ENCODE peak calls at places on chromosomes 7 and 10, in eight cellular contexts. U is A549, Y is foreskin fibroblast, P is WERI-Rb-1, V is heart right ventricle, C is AG04450, K is left lung, L is breast epithelium. R is an unnamed sample.

GRCh38 chr10:110833234-110833940 is 38.3 kb upstream of the PDCD4 start:
- DNase-seq in U (no peak), Y (no peak), P (no peak), V (no peak), C (no peak), K (no peak), L (no peak), R (no peak)

GRCh38 chr10:17385066-17385465 is 69.3 kb downstream of the ST8SIA6 start:
- DNase-seq in U (no peak), Y (no peak), P (no peak), V (no peak), C (no peak), K (no peak), L (no peak), R (no peak)

GRCh38 chr7:75642810-75643486 is 95.8 kb downstream of the HIP1 start:
- DNase-seq in U (peak; percentile 59), Y (peak; percentile 76), P (peak; percentile 55), V (no peak), C (peak; percentile 10), K (peak; percentile 63), L (no peak), R (peak; percentile 37)

GRCh38 chr7:104979167-104979841 is 34.7 kb upstream of the KMT2E start:
- DNase-seq in U (no peak), Y (peak; percentile 84), P (peak; percentile 66), V (no peak), C (no peak), K (no peak), L (no peak), R (no peak)

GRCh38 chr7:55533050-55533728 is 39.1 kb downstream of the VOPP1 start:
- DNase-seq in U (no peak), Y (peak; percentile 72), P (no peak), V (no peak), C (no peak), K (no peak), L (no peak), R (no peak)

GRCh38 chr10:114279886-114280644 is 41.0 kb downstream of the VWA2 start:
- DNase-seq in U (no peak), Y (no peak), P (no peak), V (no peak), C (no peak), K (no peak), L (no peak), R (no peak)

GRCh38 chr10:19638173-19638872 is 177.9 kb upstream of the PLXDC2 start:
- DNase-seq in U (peak; percentile 3), Y (peak; percentile 92), P (no peak), V (peak; percentile 13), C (peak; percentile 90), K (peak; percentile 43), L (no peak), R (peak; percentile 88)

GRCh38 chr7:2644514-2645273 is 12.9 kb downstream of the TTYH3 start:
- DNase-seq in U (no peak), Y (no peak), P (no peak), V (no peak), C (no peak), K (no peak), L (no peak), R (no peak)

GRCh38 chr10:46554166-46554781 is 2.2 kb downstream of the GPRIN2 start:
- DNase-seq in U (no peak), Y (no peak), P (no peak), V (peak; percentile 3), C (no peak), K (no peak), L (no peak), R (no peak)

GRCh38 chr10:25952857-25953256 is 18.8 kb downstream of the MYO3A start:
- DNase-seq in U (no peak), Y (no peak), P (no peak), V (no peak), C (no peak), K (no peak), L (no peak), R (no peak)

GRCh38 chr7:133703547-133703946 is 423.6 kb upstream of the LRGUK start:
- DNase-seq in U (no peak), Y (peak; percentile 87), P (no peak), V (peak; percentile 10), C (peak; percentile 85), K (no peak), L (no peak), R (no peak)

GRCh38 chr10:35492387-35493195 is 112.5 kb upstream of the GJD4 start:
- DNase-seq in U (no peak), Y (no peak), P (no peak), V (no peak), C (no peak), K (no peak), L (no peak), R (no peak)

GRCh38 chr7:106312906-106313305 is 28.1 kb upstream of the NAMPT start:
- DNase-seq in U (no peak), Y (peak; percentile 12), P (no peak), V (no peak), C (no peak), K (no peak), L (no peak), R (no peak)

GRCh38 chr10:15515207-15515606 is 144.1 kb upstream of the FAM171A1 start:
- DNase-seq in U (no peak), Y (peak; percentile 73), P (no peak), V (no peak), C (no peak), K (no peak), L (peak; percentile 78), R (peak; percentile 32)

DNA sequence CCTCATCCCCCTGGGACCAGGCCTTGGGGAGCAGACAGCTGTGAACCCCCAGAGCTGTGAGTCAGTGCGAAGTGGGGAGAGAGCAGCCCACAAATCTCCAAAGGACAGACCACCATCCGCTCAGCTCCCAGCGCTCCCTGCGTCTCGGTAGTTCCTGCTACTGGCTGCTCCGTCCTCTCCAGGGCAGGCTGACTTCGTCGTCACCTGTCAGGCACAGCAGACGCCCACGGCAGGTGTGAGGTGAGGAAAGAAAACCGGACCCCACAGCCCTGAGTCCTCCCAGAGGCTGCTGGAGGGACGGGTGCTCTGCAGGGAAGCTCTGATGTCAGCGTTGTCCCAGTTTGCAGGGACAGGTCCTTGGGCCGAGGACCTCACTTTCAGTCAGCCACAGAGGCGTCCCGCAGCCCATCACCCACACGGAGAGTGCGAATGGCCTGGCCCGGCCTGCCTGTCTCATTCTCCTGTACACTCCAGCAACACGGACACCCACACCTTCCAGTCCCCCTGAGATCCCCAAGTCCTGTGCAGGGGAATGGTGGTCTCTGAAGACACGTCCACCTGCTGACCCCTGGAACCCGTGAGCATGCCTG is 95.2 kb downstream of the DNAJB6 start:
- DNase-seq in U (no peak), Y (no peak), P (no peak), V (no peak), C (no peak), K (no peak), L (no peak), R (no peak)
- H3K4me3 ChIP-seq in U (no peak overlapping the region), Y (no peak overlapping the region), P (peak overlapping the region; percentile 32), V (no peak overlapping the region), C (no peak overlapping the region), K (no peak overlapping the region), L (no peak overlapping the region), R (no peak overlapping the region)

DNA sequence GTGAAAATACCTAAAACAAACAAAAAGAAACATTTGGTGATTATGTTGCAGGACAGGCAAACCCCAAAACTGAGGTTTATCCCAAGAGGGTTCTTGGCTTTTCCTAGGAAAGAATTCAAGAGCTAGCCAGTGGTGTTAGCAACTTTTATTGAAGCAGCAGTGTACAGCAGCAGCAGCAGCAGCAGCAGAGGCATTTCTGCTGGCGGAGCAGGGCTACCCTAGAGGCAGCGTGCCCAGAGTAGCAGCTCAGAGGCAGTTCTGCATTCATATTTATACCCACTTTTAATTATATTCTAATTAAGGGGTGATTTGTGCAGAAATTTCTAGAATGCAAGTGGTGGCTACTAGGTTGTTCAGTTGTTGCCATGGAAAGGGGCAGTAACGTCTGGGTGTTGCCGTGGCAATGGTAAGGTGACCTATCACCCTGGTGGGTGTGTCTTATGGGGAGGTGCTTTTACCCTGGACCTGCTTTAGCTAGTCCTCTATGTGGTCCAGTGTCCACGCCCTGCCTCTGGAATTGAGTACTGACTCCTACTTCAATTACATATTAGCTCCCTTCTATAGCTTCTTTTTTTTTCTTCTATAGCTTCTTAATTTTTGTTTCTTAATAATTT is 53.9 kb downstream of the VCL start:
- DNase-seq in U (peak; percentile 25), Y (no peak), P (no peak), V (no peak), C (no peak), K (no peak), L (no peak), R (no peak)
- TF ChIP-seq CTCF in U (no peak), Y (no peak), P (no peak), V (no peak), C (no peak), K (no peak), L (no peak), R (no peak)

GRCh38 chr7:139631520-139632031 is 108.1 kb downstream of the CLEC2L start:
- DNase-seq in U (no peak), Y (no peak), P (no peak), V (no peak), C (no peak), K (no peak), L (no peak), R (no peak)

GRCh38 chr7:139630643-139631519 is 107.4 kb downstream of the CLEC2L start:
- DNase-seq in U (no peak), Y (no peak), P (no peak), V (no peak), C (no peak), K (no peak), L (no peak), R (no peak)

GRCh38 chr7:139623518-139623917 is 100.0 kb downstream of the CLEC2L start:
- DNase-seq in U (no peak), Y (no peak), P (no peak), V (no peak), C (no peak), K (no peak), L (no peak), R (no peak)

GRCh38 chr7:139629392-139630082 is 106.1 kb downstream of the CLEC2L start:
- DNase-seq in U (no peak), Y (no peak), P (no peak), V (no peak), C (no peak), K (no peak), L (no peak), R (no peak)

DNA sequence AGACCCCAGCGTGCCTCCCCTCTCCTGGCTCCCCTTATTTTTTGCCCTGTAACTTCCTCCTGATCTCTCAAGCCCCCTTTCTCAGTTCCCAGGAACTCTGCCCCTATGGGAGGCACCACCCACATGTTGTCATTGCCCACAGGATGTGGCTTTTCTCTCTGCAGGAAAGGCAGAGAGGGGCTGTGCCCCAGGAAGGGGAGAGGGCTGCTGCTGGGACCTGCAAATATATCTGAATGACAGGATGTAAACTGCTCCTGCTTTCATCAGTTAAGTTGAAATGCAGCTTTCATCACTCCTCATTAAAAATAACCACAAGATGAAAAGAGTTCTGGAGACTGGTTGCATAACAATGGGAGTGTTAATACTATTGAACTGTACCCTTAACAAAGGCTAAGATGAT is 103.3 kb downstream of the CLEC2L start:
- DNase-seq in U (no peak), Y (no peak), P (no peak), V (no peak), C (no peak), K (no peak), L (no peak), R (no peak)
- H3K4me3 ChIP-seq in U (no peak overlapping the region), Y (no peak overlapping the region), P (no peak overlapping the region), V (no peak overlapping the region), C (no peak overlapping the region), K (no peak overlapping the region), L (no peak overlapping the region), R (no peak overlapping the region)

DNA sequence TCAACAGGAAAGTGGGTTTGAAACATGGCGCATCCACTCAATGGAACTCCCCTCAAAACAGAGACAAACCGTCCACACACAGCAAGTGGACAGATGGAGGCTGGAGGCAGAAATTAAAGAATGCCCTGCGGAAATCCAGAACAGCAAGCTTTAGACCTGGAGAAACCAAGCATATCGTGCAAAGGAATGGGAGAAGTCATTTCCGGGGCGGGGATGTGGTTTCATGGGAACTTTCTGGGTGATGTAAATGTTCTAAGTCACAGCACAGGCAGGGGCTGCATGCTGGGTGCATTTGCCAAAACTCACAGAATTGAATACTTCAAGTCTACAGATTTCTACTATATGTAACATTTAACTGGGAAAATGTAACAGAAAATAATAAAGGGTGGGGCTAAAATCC is 213.0 kb downstream of the PTPRN2 start:
- DNase-seq in U (no peak), Y (no peak), P (no peak), V (no peak), C (no peak), K (no peak), L (no peak), R (no peak)
- TF ChIP-seq CTCF in U (no peak), Y (no peak), P (no peak), V (no peak), C (no peak), K (no peak), L (no peak), R (no peak)